ENCODE peak calls at places on chromosomes 6 and 20, in four cellular contexts. E is K562, Z is GM12878, U is HepG2. Y is an unnamed sample.

GRCh38 chr20:10647471-10647870 is 26.3 kb downstream of the JAG1 start:
- DNase-seq in U (peak; percentile 56), E (peak; percentile 11), Z (no peak), Y (no peak)

GRCh38 chr6:24339932-24340331 is 17.9 kb downstream of the DCDC2 start:
- DNase-seq in U (no peak), Z (no peak), E (no peak), Y (no peak)

GRCh38 chr6:170030284-170031095 is 260.4 kb downstream of the DLL1 start:
- DNase-seq in E (no peak), Z (no peak), U (no peak), Y (no peak)

GRCh38 chr6:30700340-30700739 is 9.6 kb upstream of the NRM start:
- DNase-seq in U (no peak), Z (no peak), E (no peak), Y (no peak)

GRCh38 chr6:145206247-145206907 is 528.9 kb downstream of the EPM2A start:
- DNase-seq in Z (no peak), U (no peak), E (no peak), Y (no peak)

GRCh38 chr20:38127011-38127621 is 38.0 kb downstream of the TGM2 start:
- DNase-seq in E (peak; percentile 45), Z (no peak), U (no peak), Y (no peak)

GRCh38 chr6:7901056-7901455 is 9.5 kb downstream of the TXNDC5 start:
- DNase-seq in Z (no peak), U (no peak), E (no peak), Y (no peak)

GRCh38 chr6:162387723-162388382 is 339.7 kb downstream of the PRKN start:
- DNase-seq in U (no peak), E (no peak), Z (no peak), Y (no peak)

GRCh38 chr6:41901882-41902519 is 6.8 kb upstream of the USP49 start:
- DNase-seq in E (peak; percentile 58), U (no peak), Z (no peak), Y (peak; percentile 53)

GRCh38 chr6:28802417-28803336 is 121.1 kb downstream of the TRIM27 start:
- DNase-seq in Z (no peak), E (peak; percentile 68), U (peak; percentile 62), Y (peak; percentile 50)

GRCh38 chr6:39333626-39334025 is 11.1 kb upstream of the KCNK16 start:
- DNase-seq in E (no peak), U (no peak), Z (no peak), Y (no peak)

GRCh38 chr6:39330476-39330875 is 8.0 kb upstream of the KCNK16 start:
- DNase-seq in U (no peak), Z (no peak), E (no peak), Y (no peak)

GRCh38 chr6:39330057-39330456 is 7.6 kb upstream of the KCNK16 start:
- DNase-seq in U (no peak), E (no peak), Z (peak; percentile 27), Y (no peak)

GRCh38 chr6:39335780-39336541 is 13.5 kb upstream of the KCNK16 start:
- DNase-seq in U (no peak), E (no peak), Z (no peak), Y (no peak)

DNA sequence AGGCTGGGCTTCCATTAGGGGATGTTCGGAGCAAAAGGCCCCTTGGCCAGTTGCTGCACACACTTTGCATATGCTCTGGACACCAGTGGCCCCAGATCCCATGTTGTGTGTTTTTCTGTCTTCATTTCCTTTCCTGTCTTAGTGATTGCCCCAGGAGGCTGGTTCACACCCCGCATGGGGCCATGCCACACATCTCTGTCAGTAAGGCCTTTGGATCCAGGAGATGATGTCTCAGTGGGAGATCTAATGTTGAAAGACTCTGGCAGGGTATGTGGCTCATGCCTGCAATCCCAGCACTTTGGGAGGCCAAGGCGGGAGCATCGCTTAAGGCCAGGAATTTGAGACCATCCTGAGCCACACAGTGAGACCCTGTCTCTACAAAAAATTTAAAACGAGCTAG is 11.5 kb upstream of the KCNK16 start:
- DNase-seq in E (no peak), U (no peak), Z (no peak), Y (no peak)
- TF ChIP-seq ZNF274 in E (no peak), U (no peak), Z (no peak), Y (no peak)

GRCh38 chr6:138972226-138972665 is 15.8 kb downstream of the REPS1 start:
- DNase-seq in Z (no peak), U (no peak), E (no peak), Y (no peak)

GRCh38 chr6:138971601-138972000 is 16.5 kb downstream of the REPS1 start:
- DNase-seq in Z (no peak), U (no peak), E (no peak), Y (no peak)

GRCh38 chr6:138970856-138971425 is 17.1 kb downstream of the REPS1 start:
- DNase-seq in U (no peak), E (no peak), Z (no peak), Y (no peak)

GRCh38 chr6:138966870-138967269 is 21.2 kb downstream of the REPS1 start:
- DNase-seq in U (no peak), E (no peak), Z (no peak), Y (no peak)

GRCh38 chr6:138970159-138970558 is 17.9 kb downstream of the REPS1 start:
- DNase-seq in E (no peak), U (no peak), Z (no peak), Y (no peak)
- TF ChIP-seq ATF2 in E (no peak), U (no peak), Z (no peak), Y (no peak)

DNA sequence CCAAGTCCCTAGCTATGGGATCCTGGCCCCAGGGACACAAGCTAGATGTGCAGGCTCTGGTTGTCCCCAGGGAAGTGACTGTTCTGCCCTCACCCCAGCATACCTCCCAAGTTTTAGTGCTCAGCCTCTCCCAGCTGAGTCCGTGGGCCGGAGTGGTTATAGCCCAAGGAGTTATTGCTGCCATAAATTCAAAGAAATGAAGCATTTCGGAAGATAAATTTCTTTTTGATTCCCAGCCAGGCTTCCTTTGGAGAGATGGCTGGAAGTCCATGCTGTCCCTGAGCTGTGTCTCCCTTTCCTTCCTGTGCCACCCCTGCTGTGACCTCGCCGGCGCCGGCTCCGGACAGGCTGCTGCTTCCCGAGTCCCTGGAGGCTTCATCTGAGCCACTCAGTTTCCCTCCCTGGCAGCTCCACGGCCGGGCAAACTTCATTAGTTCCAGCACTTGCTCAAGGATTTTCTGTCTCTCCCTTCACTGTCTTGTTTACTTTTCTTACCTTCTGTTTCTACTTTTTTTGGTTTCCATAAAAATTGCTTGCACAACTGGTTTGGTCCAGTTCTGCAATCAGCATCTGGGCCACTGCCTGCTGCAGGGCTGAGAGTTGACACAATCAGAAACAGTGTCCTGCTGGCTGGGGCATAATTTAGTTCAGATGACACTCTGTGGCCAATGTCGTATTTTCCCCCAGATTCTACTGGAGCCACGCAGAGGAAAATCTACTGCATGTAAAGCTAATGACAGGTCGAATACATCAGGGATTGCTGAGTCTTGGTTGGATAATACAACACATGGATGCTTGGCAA is 225.5 kb downstream of the SYNDIG1 start:
- DNase-seq in U (no peak), E (no peak), Z (no peak), Y (peak; percentile 19)
- TF ChIP-seq ZNF274 in U (no peak), E (no peak), Z (no peak), Y (no peak)

GRCh38 chr20:31712564-31713311 is 9.9 kb downstream of the BCL2L1 start:
- DNase-seq in Z (no peak), E (no peak), U (peak; percentile 95), Y (peak; percentile 55)

GRCh38 chr20:31712112-31712553 is 10.5 kb downstream of the BCL2L1 start:
- DNase-seq in E (peak; percentile 55), U (peak; percentile 62), Z (no peak), Y (no peak)

GRCh38 chr20:31710423-31711250 is 12.0 kb downstream of the BCL2L1 start:
- DNase-seq in E (no peak), Z (no peak), U (no peak), Y (no peak)

GRCh38 chr20:31709939-31710338 is 12.7 kb downstream of the BCL2L1 start:
- DNase-seq in U (peak; percentile 67), E (no peak), Z (no peak), Y (no peak)

GRCh38 chr20:31711416-31712111 is 11.1 kb downstream of the BCL2L1 start:
- DNase-seq in E (no peak), Z (no peak), U (peak; percentile 80), Y (no peak)
- TF ChIP-seq ATF2 in E (no peak), Z (no peak), U (peak; percentile 40), Y (no peak)

GRCh38 chr6:47083586-47084047 is 41.5 kb upstream of the ADGRF1 start:
- DNase-seq in E (no peak), U (peak; percentile 86), Z (no peak), Y (no peak)
- TF ChIP-seq ZNF274 in E (no peak), U (no peak), Z (no peak), Y (no peak)

DNA sequence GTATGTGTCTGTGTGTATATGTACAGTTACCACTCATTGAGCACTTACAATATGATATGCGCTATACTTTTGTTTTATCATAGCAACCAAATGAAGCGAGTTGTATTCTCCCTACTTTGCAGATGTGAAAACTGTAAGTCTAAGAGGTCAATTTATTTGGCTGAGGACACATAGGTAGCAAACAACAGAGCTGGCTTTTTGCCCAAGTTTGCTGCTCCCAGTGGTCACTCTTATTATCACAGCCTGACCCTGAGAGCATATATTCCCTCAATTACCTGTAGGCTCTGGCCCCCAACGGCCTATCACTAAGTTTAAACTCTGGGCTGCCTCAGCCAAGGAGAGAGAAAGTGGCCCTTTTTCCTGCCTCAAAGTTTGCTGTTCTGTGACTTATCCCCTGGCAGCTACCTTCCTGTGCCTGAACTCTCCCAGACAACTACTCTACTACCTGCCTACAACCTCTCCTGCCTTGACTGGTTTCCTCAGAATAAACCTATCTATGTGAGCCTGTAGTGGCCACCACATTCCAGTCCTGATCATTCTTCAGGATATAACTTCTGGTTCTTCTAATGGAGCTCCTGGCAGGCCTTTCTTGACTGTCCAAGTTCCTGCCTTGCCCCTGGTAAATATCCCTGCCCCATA is 221.8 kb downstream of the FRK start:
- DNase-seq in E (peak; percentile 47), Z (no peak), U (peak; percentile 50), Y (peak; percentile 7)
- TF ChIP-seq ATF2 in E (no peak), Z (no peak), U (no peak), Y (no peak)

GRCh38 chr6:44634321-44634720 is 246.8 kb downstream of the CDC5L start:
- DNase-seq in U (no peak), Z (no peak), E (no peak), Y (no peak)

GRCh38 chr6:44629636-44630035 is 242.1 kb downstream of the CDC5L start:
- DNase-seq in Z (no peak), E (no peak), U (no peak), Y (no peak)

GRCh38 chr6:44635486-44635885 is 248.0 kb downstream of the CDC5L start:
- DNase-seq in Z (no peak), U (no peak), E (no peak), Y (no peak)

GRCh38 chr6:44630125-44631028 is 242.9 kb downstream of the CDC5L start:
- DNase-seq in U (peak; percentile 30), Z (no peak), E (peak; percentile 73), Y (peak; percentile 77)

DNA sequence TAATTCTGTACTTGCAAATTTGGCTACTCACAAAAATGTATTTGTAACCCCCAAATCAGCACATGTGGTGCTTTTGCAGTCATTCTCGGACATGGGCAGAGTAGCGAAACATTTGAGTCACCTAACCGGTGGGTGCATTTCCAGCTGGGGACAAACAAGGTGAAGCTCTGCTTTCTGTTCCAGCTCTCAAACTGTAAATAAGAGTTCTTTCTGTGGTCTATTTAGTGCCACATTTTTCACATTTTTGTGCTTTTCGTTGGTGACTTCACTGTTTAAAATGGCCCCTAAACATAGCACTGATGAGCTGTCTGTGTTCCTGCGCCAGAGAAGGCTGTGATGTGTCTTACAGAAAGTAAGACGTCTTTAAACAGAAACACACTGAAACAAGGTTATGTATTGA is 244.5 kb downstream of the CDC5L start:
- DNase-seq in U (no peak), Z (no peak), E (no peak), Y (no peak)
- TF ChIP-seq ZNF274 in U (no peak), Z (no peak), E (no peak), Y (no peak)